ENCODE peak calls at places on chromosomes 11 and 22, in seven cellular contexts. One of them, this sample, is unnamed.

GRCh38 chr11:64620286-64620962 is 29.4 kb downstream of the SLC22A12 start:
- DNase-seq in heart left ventricle: no peak
- DNase-seq in lower leg skin: no peak
- DNase-seq in A549: no peak
- DNase-seq in PC-3: no peak
- DNase-seq in BE2C: peak; percentile 21
- DNase-seq in GM23338: peak; percentile 55
- DNase-seq in this sample: no peak

GRCh38 chr11:102168483-102168882 is 58.2 kb downstream of the YAP1 start:
- DNase-seq in heart left ventricle: no peak
- DNase-seq in lower leg skin: no peak
- DNase-seq in A549: no peak
- DNase-seq in PC-3: peak; percentile 67
- DNase-seq in BE2C: no peak
- DNase-seq in GM23338: peak; percentile 39
- DNase-seq in this sample: no peak

GRCh38 chr22:30020511-30020910 is 59.8 kb upstream of the HORMAD2 start:
- DNase-seq in heart left ventricle: no peak
- DNase-seq in lower leg skin: peak; percentile 76
- DNase-seq in A549: no peak
- DNase-seq in PC-3: no peak
- DNase-seq in BE2C: no peak
- DNase-seq in GM23338: no peak
- DNase-seq in this sample: no peak

GRCh38 chr11:104731890-104732289 is 166.4 kb downstream of the CASP12 start:
- DNase-seq in heart left ventricle: no peak
- DNase-seq in lower leg skin: no peak
- DNase-seq in A549: no peak
- DNase-seq in PC-3: no peak
- DNase-seq in BE2C: no peak
- DNase-seq in GM23338: no peak
- DNase-seq in this sample: no peak

GRCh38 chr11:130414107-130415088 is 14.0 kb downstream of the ADAMTS8 start:
- DNase-seq in heart left ventricle: no peak
- DNase-seq in lower leg skin: no peak
- DNase-seq in A549: no peak
- DNase-seq in PC-3: no peak
- DNase-seq in BE2C: no peak
- DNase-seq in GM23338: no peak
- DNase-seq in this sample: no peak

GRCh38 chr11:14455648-14456430 is 43.8 kb downstream of the COPB1 start:
- DNase-seq in heart left ventricle: no peak
- DNase-seq in lower leg skin: no peak
- DNase-seq in A549: no peak
- DNase-seq in PC-3: no peak
- DNase-seq in BE2C: no peak
- DNase-seq in GM23338: no peak
- DNase-seq in this sample: no peak

GRCh38 chr11:24264868-24265267 is 232.0 kb upstream of the LUZP2 start:
- DNase-seq in heart left ventricle: no peak
- DNase-seq in lower leg skin: no peak
- DNase-seq in A549: no peak
- DNase-seq in PC-3: no peak
- DNase-seq in BE2C: no peak
- DNase-seq in GM23338: no peak
- DNase-seq in this sample: no peak

GRCh38 chr11:10108901-10109665 is 184.9 kb downstream of the SBF2 start:
- DNase-seq in heart left ventricle: peak; percentile 22
- DNase-seq in lower leg skin: no peak
- DNase-seq in A549: no peak
- DNase-seq in PC-3: no peak
- DNase-seq in BE2C: no peak
- DNase-seq in GM23338: peak; percentile 7
- DNase-seq in this sample: no peak

GRCh38 chr11:17629113-17629512 is 82.1 kb downstream of the OTOG start:
- DNase-seq in heart left ventricle: no peak
- DNase-seq in lower leg skin: peak; percentile 9
- DNase-seq in A549: no peak
- DNase-seq in PC-3: no peak
- DNase-seq in BE2C: no peak
- DNase-seq in GM23338: no peak
- DNase-seq in this sample: no peak

GRCh38 chr22:35894464-35894878 is 134.2 kb downstream of the RBFOX2 start:
- DNase-seq in heart left ventricle: peak; percentile 58
- DNase-seq in lower leg skin: no peak
- DNase-seq in A549: no peak
- DNase-seq in PC-3: no peak
- DNase-seq in BE2C: no peak
- DNase-seq in GM23338: no peak
- DNase-seq in this sample: no peak
- H3K4me3 ChIP-seq in heart left ventricle: peak overlapping the region; percentile 55
- H3K4me3 ChIP-seq in lower leg skin: no peak overlapping the region
- H3K4me3 ChIP-seq in A549: no peak overlapping the region
- H3K4me3 ChIP-seq in PC-3: no peak overlapping the region
- H3K4me3 ChIP-seq in BE2C: no peak overlapping the region
- H3K4me3 ChIP-seq in GM23338: no peak overlapping the region
- H3K4me3 ChIP-seq in this sample: no peak overlapping the region

GRCh38 chr11:123740787-123741158 is 687 bp downstream of the ZNF202 start:
- DNase-seq in heart left ventricle: no peak
- DNase-seq in lower leg skin: no peak
- DNase-seq in A549: no peak
- DNase-seq in PC-3: peak; percentile 15
- DNase-seq in BE2C: no peak
- DNase-seq in GM23338: no peak
- DNase-seq in this sample: no peak

GRCh38 chr11:123741159-123741951 is at the start of gene ZNF202:
- DNase-seq in heart left ventricle: peak; percentile 93
- DNase-seq in lower leg skin: peak; percentile 98
- DNase-seq in A549: peak; percentile 89
- DNase-seq in PC-3: peak; percentile 92
- DNase-seq in BE2C: peak; percentile 94
- DNase-seq in GM23338: peak; percentile 97
- DNase-seq in this sample: peak; percentile 80

GRCh38 chr11:123745764-123746451 is 4.4 kb upstream of the ZNF202 start:
- DNase-seq in heart left ventricle: no peak
- DNase-seq in lower leg skin: no peak
- DNase-seq in A549: no peak
- DNase-seq in PC-3: no peak
- DNase-seq in BE2C: no peak
- DNase-seq in GM23338: peak; percentile 53
- DNase-seq in this sample: no peak

GRCh38 chr11:123742334-123742733 is 874 bp upstream of the ZNF202 start:
- DNase-seq in heart left ventricle: no peak
- DNase-seq in lower leg skin: no peak
- DNase-seq in A549: no peak
- DNase-seq in PC-3: no peak
- DNase-seq in BE2C: no peak
- DNase-seq in GM23338: peak; percentile 64
- DNase-seq in this sample: no peak

GRCh38 chr11:123742778-123743177 is 1.3 kb upstream of the ZNF202 start:
- DNase-seq in heart left ventricle: no peak
- DNase-seq in lower leg skin: no peak
- DNase-seq in A549: no peak
- DNase-seq in PC-3: no peak
- DNase-seq in BE2C: no peak
- DNase-seq in GM23338: peak; percentile 57
- DNase-seq in this sample: no peak
- H3K4me3 ChIP-seq in heart left ventricle: peak overlapping the region; percentile 95
- H3K4me3 ChIP-seq in lower leg skin: no peak overlapping the region
- H3K4me3 ChIP-seq in A549: no peak overlapping the region
- H3K4me3 ChIP-seq in PC-3: no peak overlapping the region
- H3K4me3 ChIP-seq in BE2C: no peak overlapping the region
- H3K4me3 ChIP-seq in GM23338: peak overlapping the region; percentile 61
- H3K4me3 ChIP-seq in this sample: no peak overlapping the region

GRCh38 chr11:125496465-125496817 is 376 bp upstream of the FEZ1 start:
- DNase-seq in heart left ventricle: no peak
- DNase-seq in lower leg skin: no peak
- DNase-seq in A549: no peak
- DNase-seq in PC-3: no peak
- DNase-seq in BE2C: no peak
- DNase-seq in GM23338: peak; percentile 44
- DNase-seq in this sample: no peak

GRCh38 chr11:125498521-125498920 is 2.5 kb upstream of the FEZ1 start:
- DNase-seq in heart left ventricle: no peak
- DNase-seq in lower leg skin: no peak
- DNase-seq in A549: no peak
- DNase-seq in PC-3: no peak
- DNase-seq in BE2C: no peak
- DNase-seq in GM23338: no peak
- DNase-seq in this sample: no peak

GRCh38 chr11:125494987-125495725 is 909 bp downstream of the FEZ1 start:
- DNase-seq in heart left ventricle: peak; percentile 23
- DNase-seq in lower leg skin: peak; percentile 87
- DNase-seq in A549: no peak
- DNase-seq in PC-3: no peak
- DNase-seq in BE2C: peak; percentile 11
- DNase-seq in GM23338: peak; percentile 77
- DNase-seq in this sample: no peak

GRCh38 chr11:125494601-125494986 is 1.5 kb downstream of the FEZ1 start:
- DNase-seq in heart left ventricle: no peak
- DNase-seq in lower leg skin: no peak
- DNase-seq in A549: no peak
- DNase-seq in PC-3: no peak
- DNase-seq in BE2C: no peak
- DNase-seq in GM23338: no peak
- DNase-seq in this sample: no peak

DNA sequence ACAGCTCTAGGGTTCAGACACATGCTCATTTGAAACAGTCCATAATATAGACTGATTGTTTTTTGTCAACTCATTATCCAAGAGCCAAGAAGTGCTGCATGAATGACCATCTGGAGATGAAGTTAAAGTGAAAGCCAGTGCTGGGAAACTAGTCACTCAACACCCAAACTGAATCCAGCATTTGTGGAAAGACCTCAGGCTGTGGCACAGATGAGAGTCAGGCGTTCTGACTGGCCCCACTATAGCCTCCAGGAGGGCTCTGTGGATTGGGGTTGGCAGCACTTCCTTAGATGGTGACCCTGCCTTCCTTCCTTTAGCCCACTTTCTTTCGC is 2.1 kb downstream of the FEZ1 start:
- DNase-seq in heart left ventricle: no peak
- DNase-seq in lower leg skin: no peak
- DNase-seq in A549: no peak
- DNase-seq in PC-3: no peak
- DNase-seq in BE2C: no peak
- DNase-seq in GM23338: no peak
- DNase-seq in this sample: no peak
- H3K4me3 ChIP-seq in heart left ventricle: peak overlapping the region; percentile 75
- H3K4me3 ChIP-seq in lower leg skin: no peak overlapping the region
- H3K4me3 ChIP-seq in A549: no peak overlapping the region
- H3K4me3 ChIP-seq in PC-3: no peak overlapping the region
- H3K4me3 ChIP-seq in BE2C: no peak overlapping the region
- H3K4me3 ChIP-seq in GM23338: peak overlapping the region; percentile 94
- H3K4me3 ChIP-seq in this sample: no peak overlapping the region

GRCh38 chr11:46275964-46276641 is 1.4 kb upstream of the CREB3L1 start:
- DNase-seq in heart left ventricle: no peak
- DNase-seq in lower leg skin: no peak
- DNase-seq in A549: no peak
- DNase-seq in PC-3: no peak
- DNase-seq in BE2C: no peak
- DNase-seq in GM23338: no peak
- DNase-seq in this sample: no peak

GRCh38 chr11:46277313-46277622 is 194 bp upstream of the CREB3L1 start:
- DNase-seq in heart left ventricle: peak; percentile 59
- DNase-seq in lower leg skin: no peak
- DNase-seq in A549: no peak
- DNase-seq in PC-3: peak; percentile 48
- DNase-seq in BE2C: no peak
- DNase-seq in GM23338: peak; percentile 81
- DNase-seq in this sample: peak; percentile 66

GRCh38 chr11:46278387-46279173 is 1.1 kb downstream of the CREB3L1 start:
- DNase-seq in heart left ventricle: peak; percentile 56
- DNase-seq in lower leg skin: peak; percentile 92
- DNase-seq in A549: no peak
- DNase-seq in PC-3: no peak
- DNase-seq in BE2C: no peak
- DNase-seq in GM23338: peak; percentile 87
- DNase-seq in this sample: peak; percentile 55

GRCh38 chr11:46279393-46280099 is 2.1 kb downstream of the CREB3L1 start:
- DNase-seq in heart left ventricle: peak; percentile 84
- DNase-seq in lower leg skin: no peak
- DNase-seq in A549: no peak
- DNase-seq in PC-3: peak; percentile 44
- DNase-seq in BE2C: no peak
- DNase-seq in GM23338: no peak
- DNase-seq in this sample: peak; percentile 55

DNA sequence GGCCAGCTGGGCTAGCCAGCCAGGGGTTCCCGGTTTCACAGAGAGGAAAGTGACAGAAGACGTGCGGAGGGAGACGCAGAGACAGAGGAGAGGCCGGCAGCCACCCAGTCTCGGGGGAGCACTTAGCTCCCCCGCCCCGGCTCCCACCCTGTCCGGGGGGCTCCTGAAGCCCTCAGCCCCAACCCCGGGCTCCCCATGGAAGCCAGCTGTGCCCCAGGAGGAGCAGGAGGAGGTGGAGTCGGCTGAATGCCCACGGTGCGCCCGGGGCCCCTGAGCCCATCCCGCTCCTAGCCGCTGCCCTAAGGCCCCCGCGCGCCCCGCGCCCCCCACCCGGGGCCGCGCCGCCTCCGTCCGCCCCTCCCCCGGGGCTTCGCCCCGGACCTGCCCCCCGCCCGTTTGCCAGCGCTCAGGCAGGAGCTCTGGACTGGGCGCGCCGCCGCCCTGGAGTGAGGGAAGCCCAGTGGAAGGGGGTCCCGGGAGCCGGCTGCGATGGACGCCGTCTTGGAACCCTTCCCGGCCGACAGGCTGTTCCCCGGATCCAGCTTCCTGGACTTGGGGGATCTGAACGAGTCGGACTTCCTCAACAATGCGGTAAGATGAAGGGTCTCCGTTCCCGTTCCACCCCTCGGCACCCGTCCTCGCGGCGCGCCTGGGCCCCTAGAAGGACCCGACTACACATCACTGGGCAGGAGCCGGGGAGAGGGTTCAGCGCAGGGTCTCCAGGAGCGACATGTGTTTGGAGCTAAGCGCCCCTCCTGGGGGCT is at the start of gene CREB3L1:
- DNase-seq in heart left ventricle: no peak
- DNase-seq in lower leg skin: peak; percentile 91
- DNase-seq in A549: no peak
- DNase-seq in PC-3: no peak
- DNase-seq in BE2C: peak; percentile 32
- DNase-seq in GM23338: peak; percentile 61
- DNase-seq in this sample: no peak
- H3K4me3 ChIP-seq in heart left ventricle: peak within 1 kb of the TSS; percentile 75
- H3K4me3 ChIP-seq in lower leg skin: peak within 1 kb of the TSS; percentile 42
- H3K4me3 ChIP-seq in A549: peak within 1 kb of the TSS; percentile 53
- H3K4me3 ChIP-seq in PC-3: peak within 1 kb of the TSS; percentile 63
- H3K4me3 ChIP-seq in BE2C: peak within 1 kb of the TSS; percentile 42
- H3K4me3 ChIP-seq in GM23338: peak within 1 kb of the TSS; percentile 91
- H3K4me3 ChIP-seq in this sample: peak within 1 kb of the TSS; percentile 92

This sample was measured in brain microvascular endothelial cell.